ENCODE peak calls at places on chromosomes 5 and 9, in nine cellular contexts. M, Z, U, B, T, W, H, S and D are unnamed samples. For H3K36me3 and H3K27me3, the result is how much of the 10 kb centered on the place peaks cover.

GRCh38 chr5:72210913-72211670 is 103.8 kb downstream of the MAP1B start:
- DNase-seq in M (peak), Z (no peak), U (peak), B (no peak), T (peak), W (peak), H (peak), S (no peak), D (no peak)

GRCh38 chr9:72509053-72509452 is 12.4 kb upstream of the TMC1 start:
- DNase-seq in M (no peak), Z (peak), U (peak), B (no peak), T (no peak), W (peak), H (no peak), S (no peak), D (peak)

GRCh38 chr9:88420227-88420626 is 32.0 kb downstream of the SPIN1 start:
- DNase-seq in M (no peak), Z (no peak), U (no peak), B (no peak), T (no peak), W (no peak), H (no peak), S (no peak), D (no peak)

GRCh38 chr5:157976429-157976828 is 117.5 kb upstream of the CLINT1 start:
- DNase-seq in M (no peak), Z (no peak), U (peak), B (no peak), T (no peak), W (no peak), H (no peak), S (no peak), D (no peak)

GRCh38 chr5:180271205-180271604 is 20.7 kb downstream of the MAPK9 start:
- DNase-seq in M (no peak), Z (no peak), U (no peak), B (no peak), T (no peak), W (no peak), H (no peak), S (no peak), D (no peak)

GRCh38 chr5:4563400-4563799 is 576.7 kb upstream of the ADAMTS16 start:
- DNase-seq in M (no peak), Z (no peak), U (peak), B (no peak), T (no peak), W (no peak), H (no peak), S (peak), D (no peak)

GRCh38 chr5:177405805-177406204 is 3.6 kb downstream of the F12 start:
- DNase-seq in M (no peak), Z (no peak), U (no peak), B (no peak), T (no peak), W (no peak), H (no peak), S (no peak), D (no peak)

GRCh38 chr5:36928947-36929346 is 52.4 kb downstream of the NIPBL start:
- DNase-seq in M (no peak), Z (peak), U (peak), B (no peak), T (no peak), W (peak), H (no peak), S (no peak), D (no peak)

GRCh38 chr5:75363726-75364495 is 26.9 kb downstream of the HMGCR start:
- DNase-seq in M (peak), Z (no peak), U (no peak), B (no peak), T (peak), W (no peak), H (peak), S (no peak), D (no peak)

GRCh38 chr9:109401169-109401989 is 80.5 kb upstream of the EPB41L4B start:
- DNase-seq in M (peak), Z (no peak), U (peak), B (peak), T (no peak), W (peak), H (peak), S (peak), D (no peak)

GRCh38 chr9:37010976-37011375 is 23.1 kb downstream of the PAX5 start:
- DNase-seq in M (no peak), Z (no peak), U (no peak), B (no peak), T (no peak), W (no peak), H (no peak), S (no peak), D (no peak)

GRCh38 chr5:81601912-81602311 is 149.0 kb downstream of the SSBP2 start:
- DNase-seq in M (no peak), Z (no peak), U (peak), B (no peak), T (no peak), W (peak), H (no peak), S (no peak), D (no peak)

GRCh38 chr5:125120012-125120411 is 373.6 kb upstream of the ZNF608 start:
- DNase-seq in M (no peak), Z (no peak), U (no peak), B (no peak), T (no peak), W (no peak), H (no peak), S (no peak), D (no peak)

GRCh38 chr5:170861855-170862766 is at the start of gene RANBP17:
- DNase-seq in M (peak), Z (no peak), U (peak), B (peak), T (peak), W (peak), H (peak), S (no peak), D (peak)

DNA sequence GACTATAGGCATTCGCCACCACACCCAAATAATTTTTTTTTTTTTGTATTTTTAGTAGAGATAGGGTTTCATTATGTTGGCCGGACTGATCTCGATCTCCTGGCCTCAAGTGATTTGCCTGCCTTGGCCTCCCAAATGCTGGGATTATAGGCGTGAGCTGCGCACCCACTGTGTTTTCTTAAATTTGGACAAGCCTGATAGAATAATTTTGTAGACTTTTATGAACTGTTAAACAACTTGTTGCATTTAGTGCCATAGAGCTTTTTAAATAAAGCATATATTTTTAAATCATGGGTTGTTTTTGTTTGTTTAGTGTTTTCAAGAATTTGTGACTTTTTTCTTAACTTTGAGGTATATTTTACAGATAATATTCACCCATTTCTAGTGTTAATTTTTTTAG is 4.8 kb downstream of the PHAX start:
- DNase-seq in M (no peak), Z (no peak), U (no peak), B (no peak), T (no peak), W (no peak), H (no peak), S (no peak), D (no peak)
- H3K36me3 ChIP-seq in M (under half), Z (under half), U (under half), B (under half), T (under half), W (under half), H (under half), S (half or more), D (under half)

DNA sequence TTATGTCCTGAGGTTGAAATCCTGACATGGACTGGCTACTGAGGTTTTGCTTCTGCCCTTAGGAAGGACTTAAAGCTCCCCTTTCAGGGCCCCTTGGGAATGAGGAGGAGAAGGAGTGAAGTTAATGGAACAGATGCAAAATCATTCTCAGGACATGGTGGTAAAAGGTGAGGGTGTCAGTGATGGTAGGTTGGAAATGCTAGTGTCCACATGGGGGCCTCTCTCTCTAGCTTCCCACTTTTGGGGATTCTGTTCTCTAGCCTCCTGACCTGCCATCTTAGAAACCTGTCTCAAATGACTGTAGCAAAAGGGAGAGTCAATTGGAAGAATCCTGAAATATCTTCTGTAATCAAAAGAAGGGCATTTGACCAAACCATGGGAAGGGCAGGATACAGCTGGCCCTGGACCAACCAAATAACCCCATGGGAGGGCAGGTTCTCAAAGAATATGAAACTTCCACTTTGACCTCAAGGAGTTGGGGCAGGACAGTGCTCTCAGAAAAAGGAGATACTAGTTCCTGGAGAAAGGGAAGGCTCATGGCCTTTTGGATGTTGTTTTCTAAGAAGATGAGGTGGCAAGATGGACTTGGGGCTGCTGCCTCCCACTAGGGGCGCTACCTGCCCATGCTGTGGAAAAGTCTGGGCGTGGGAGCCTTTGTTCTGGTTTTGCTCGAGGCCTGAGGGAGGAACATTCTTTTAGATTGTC is 21.2 kb upstream of the MLANA start:
- DNase-seq in M (no peak), Z (no peak), U (peak), B (peak), T (no peak), W (no peak), H (no peak), S (peak), D (no peak)
- TF ChIP-seq CTCF in M (no peak), Z (peak), U (peak), B (peak), T (no peak), W (peak), H (no peak), S (peak), D (peak)

DNA sequence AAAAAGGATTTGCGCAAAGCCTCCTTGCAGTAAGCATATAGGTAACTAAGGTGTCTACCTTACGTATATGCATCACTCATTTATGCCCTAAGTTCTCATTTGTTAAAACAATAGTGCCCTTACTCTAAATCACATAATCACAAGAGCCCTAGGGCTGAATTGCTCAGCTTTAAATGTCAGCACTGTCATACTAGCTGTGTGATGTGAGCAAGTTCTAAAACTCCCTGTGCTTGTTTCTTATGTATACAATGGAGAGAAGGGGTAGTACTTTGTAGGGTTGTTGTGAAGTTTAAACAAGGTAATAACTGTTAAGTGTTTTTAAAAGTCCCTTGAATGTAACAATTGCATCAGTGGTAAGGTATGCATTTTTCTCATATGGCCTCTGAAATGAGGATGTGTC is 169.5 kb upstream of the DMRT1 start:
- DNase-seq in M (no peak), Z (no peak), U (no peak), B (no peak), T (no peak), W (no peak), H (no peak), S (no peak), D (no peak)
- H3K27me3 ChIP-seq in M (under half), Z (under half), U (under half), B (under half), T (under half), W (under half), H (under half), S (under half), D (under half)

GRCh38 chr5:150066901-150067396 is 19.4 kb downstream of the CSF1R start:
- DNase-seq in M (no peak), Z (no peak), U (peak), B (no peak), T (no peak), W (peak), H (no peak), S (no peak), D (no peak)
- H3K36me3 ChIP-seq in M (under half), Z (under half), U (under half), B (under half), T (under half), W (under half), H (under half), S (under half), D (under half)

GRCh38 chr5:27124590-27124989 is 86.2 kb upstream of the CDH9 start:
- DNase-seq in M (no peak), Z (no peak), U (peak), B (no peak), T (no peak), W (peak), H (no peak), S (no peak), D (no peak)
- TF ChIP-seq CTCF in M (no peak), Z (no peak), U (peak), B (no peak), T (no peak), W (peak), H (no peak), S (no peak), D (no peak)

GRCh38 chr9:132520612-132521011 is 61.8 kb upstream of the BARHL1 start:
- DNase-seq in M (no peak), Z (no peak), U (no peak), B (no peak), T (no peak), W (no peak), H (no peak), S (no peak), D (no peak)
- H3K27me3 ChIP-seq in M (under half), Z (under half), U (under half), B (under half), T (under half), W (under half), H (under half), S (under half), D (under half)

GRCh38 chr5:154797762-154798161 is 42.6 kb downstream of the LARP1 start:
- DNase-seq in M (no peak), Z (no peak), U (no peak), B (no peak), T (no peak), W (no peak), H (no peak), S (no peak), D (no peak)
- H3K36me3 ChIP-seq in M (under half), Z (under half), U (half or more), B (half or more), T (under half), W (under half), H (half or more), S (half or more), D (half or more)

DNA sequence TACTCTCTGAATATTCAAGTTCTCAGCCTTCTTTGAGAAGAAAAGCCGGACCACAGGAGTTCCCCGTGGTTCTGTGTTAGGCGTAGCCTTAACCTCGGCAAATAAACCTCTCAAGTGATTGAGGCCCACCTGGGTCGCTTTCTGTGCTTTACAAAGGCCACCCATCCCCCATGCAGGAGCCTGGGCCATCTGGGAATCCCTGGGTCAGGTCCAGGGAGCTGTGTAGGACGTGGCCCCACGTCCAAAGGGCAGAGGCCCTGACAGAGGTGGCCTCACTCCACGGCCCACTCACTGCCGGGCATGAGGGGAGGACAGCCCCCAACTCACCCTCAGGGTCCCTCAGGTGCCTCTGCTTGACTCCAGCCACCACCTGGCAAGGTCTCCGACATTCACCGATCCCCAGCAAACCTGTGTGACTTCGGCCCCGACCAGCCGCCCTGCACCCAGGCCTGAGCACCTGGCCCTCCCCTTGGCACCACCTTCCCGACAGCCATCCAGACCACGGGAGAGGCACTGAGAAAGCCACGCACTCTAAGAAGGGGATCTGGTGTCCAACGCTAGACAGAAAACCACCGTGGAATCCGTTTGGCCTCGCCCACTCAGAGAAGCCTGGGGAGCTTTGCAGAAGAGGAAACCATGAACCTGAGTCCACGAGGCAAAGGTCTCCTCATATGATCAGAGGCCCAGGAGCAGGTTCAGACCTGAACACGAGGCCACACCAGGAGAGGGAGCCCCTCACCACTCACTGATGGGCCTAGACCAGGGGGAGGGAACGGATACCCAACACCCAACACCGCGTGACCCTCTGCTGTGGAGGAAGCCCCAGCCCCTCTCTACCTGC is 4.5 kb downstream of the SLC12A7 start:
- DNase-seq in M (no peak), Z (no peak), U (no peak), B (no peak), T (no peak), W (no peak), H (no peak), S (no peak), D (no peak)
- TF ChIP-seq CTCF in M (no peak), Z (no peak), U (no peak), B (no peak), T (no peak), W (no peak), H (no peak), S (peak), D (no peak)

DNA sequence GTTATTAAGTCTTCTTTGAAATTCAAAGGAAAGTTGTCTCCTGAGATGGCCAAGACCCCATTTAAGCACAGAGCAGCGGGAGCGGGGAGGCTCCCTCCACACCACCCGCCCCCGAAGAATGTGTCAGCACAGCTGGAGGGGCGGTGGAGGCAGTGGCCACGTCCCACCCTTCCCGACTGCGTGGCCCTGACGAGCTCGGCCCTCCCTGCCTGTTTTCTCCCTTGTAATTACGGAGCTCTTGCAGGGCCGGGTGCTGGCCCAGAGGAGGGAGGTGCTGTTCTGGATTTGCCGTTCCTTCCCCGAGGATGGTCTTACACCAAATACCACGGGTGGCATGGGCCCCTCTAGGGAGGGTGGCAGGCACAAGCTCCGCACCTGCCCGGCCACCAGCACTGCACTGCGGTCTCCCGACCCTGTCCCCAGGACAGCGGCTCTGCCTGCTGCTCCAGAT is 31.0 kb downstream of the SLC9A3 start:
- DNase-seq in M (no peak), Z (no peak), U (no peak), B (no peak), T (peak), W (no peak), H (no peak), S (no peak), D (no peak)
- H3K27me3 ChIP-seq in M (under half), Z (under half), U (under half), B (under half), T (under half), W (under half), H (under half), S (under half), D (under half)